ENCODE peak calls at places on chromosomes 2 and 18, in ten cellular contexts. P is tibial nerve; Y is effector memory CD4-positive, alpha-beta T cell; A is CD8-positive, alpha-beta memory T cell; I is upper lobe of right lung; K is aorta; U is AG04450; L is transverse colon; O is heart left ventricle; C is psoas muscle. Z is an unnamed sample. For H3K9me3, the result is how much of the 10 kb centered on the place peaks cover.

GRCh38 chr2:42951263-42951938 is 159.0 kb upstream of the HAAO start:
- DNase-seq in L (no peak), A (no peak), U (no peak), I (no peak), K (no peak), O (peak), Y (no peak), C (peak), P (peak), Z (no peak)

GRCh38 chr18:73901589-73901988 is 246.0 kb downstream of the FBXO15 start:
- DNase-seq in A (no peak), Y (no peak), U (no peak), K (no peak), C (no peak), L (no peak), P (no peak), O (no peak), I (no peak), Z (no peak)

GRCh38 chr18:9094307-9095226 is 7.9 kb upstream of the NDUFV2 start:
- DNase-seq in U (peak), K (no peak), O (no peak), I (no peak), Y (no peak), A (no peak), L (no peak), C (no peak), P (no peak), Z (no peak)

GRCh38 chr2:727071-727470 is 49.9 kb upstream of the TMEM18 start:
- DNase-seq in P (no peak), L (no peak), A (no peak), K (no peak), U (no peak), O (no peak), C (no peak), I (no peak), Y (no peak), Z (no peak)

GRCh38 chr2:151826737-151827157 is 1.5 kb downstream of the ARL5A start:
- DNase-seq in U (no peak), O (no peak), P (peak), K (no peak), A (no peak), L (no peak), Y (no peak), I (no peak), C (no peak), Z (no peak)

GRCh38 chr2:112092286-112093041 is 37.4 kb downstream of the TMEM87B start:
- DNase-seq in L (no peak), Y (no peak), P (no peak), C (no peak), A (no peak), K (no peak), O (no peak), U (peak), I (no peak), Z (no peak)

GRCh38 chr2:33291278-33292013 is 185.0 kb upstream of the RASGRP3 start:
- DNase-seq in I (no peak), C (no peak), P (no peak), U (peak), A (no peak), O (no peak), L (no peak), Y (no peak), K (no peak), Z (no peak)

GRCh38 chr18:77401173-77401572 is 151.5 kb downstream of the GALR1 start:
- DNase-seq in O (no peak), C (no peak), I (no peak), K (no peak), L (no peak), U (no peak), A (no peak), P (no peak), Y (no peak), Z (no peak)

GRCh38 chr18:24063121-24063731 is 48.7 kb downstream of the TTC39C start:
- DNase-seq in O (no peak), U (peak), K (no peak), L (no peak), Y (no peak), I (no peak), C (no peak), A (no peak), P (no peak), Z (no peak)

GRCh38 chr2:60926751-60927568 is 45.6 kb downstream of the REL start:
- DNase-seq in K (no peak), U (peak), I (no peak), A (no peak), C (no peak), P (no peak), Y (no peak), L (no peak), O (no peak), Z (no peak)

GRCh38 chr2:43062058-43062457 is 164.3 kb downstream of the ZFP36L2 start:
- DNase-seq in I (no peak), A (no peak), P (no peak), C (no peak), O (no peak), Y (no peak), K (no peak), U (no peak), L (no peak), Z (no peak)

GRCh38 chr2:60555066-60555793 is 1.8 kb upstream of the BCL11A start:
- DNase-seq in O (peak), P (no peak), L (peak), A (peak), C (peak), I (peak), K (peak), Y (peak), U (peak), Z (peak)

GRCh38 chr2:188291617-188292445 is at the start of gene GULP1:
- DNase-seq in C (peak), A (no peak), I (peak), K (peak), P (peak), U (no peak), Y (no peak), L (peak), O (peak), Z (no peak)

GRCh38 chr2:68722712-68723111 is 11.9 kb upstream of the ARHGAP25 start:
- DNase-seq in U (no peak), P (no peak), I (no peak), A (no peak), C (no peak), K (no peak), O (no peak), Y (no peak), L (no peak), Z (no peak)

GRCh38 chr2:175003875-175004729 is 1.1 kb downstream of the CHN1 start:
- DNase-seq in C (no peak), U (no peak), Y (no peak), L (no peak), O (no peak), K (no peak), P (no peak), I (no peak), A (no peak), Z (no peak)

GRCh38 chr2:36459725-36460137 is 104.2 kb downstream of the CRIM1 start:
- DNase-seq in O (peak), K (no peak), A (no peak), L (peak), C (no peak), U (no peak), P (no peak), I (no peak), Y (no peak), Z (no peak)

GRCh38 chr2:27713201-27713600 is 49.5 kb downstream of the SLC4A1AP start:
- DNase-seq in K (no peak), P (no peak), L (no peak), A (no peak), O (no peak), Y (no peak), C (no peak), U (no peak), I (no peak), Z (no peak)

GRCh38 chr2:20615466-20616241 is 35.2 kb downstream of the HS1BP3 start:
- DNase-seq in L (no peak), A (no peak), C (peak), P (no peak), Y (no peak), K (peak), I (peak), U (no peak), O (peak), Z (no peak)

GRCh38 chr2:47288864-47289263 is 114.1 kb upstream of the MSH2 start:
- DNase-seq in Y (no peak), A (no peak), K (no peak), P (no peak), C (no peak), U (peak), O (no peak), L (no peak), I (no peak), Z (no peak)

GRCh38 chr2:40004336-40004735 is 225.3 kb upstream of the THUMPD2 start:
- DNase-seq in O (no peak), P (no peak), K (no peak), L (no peak), A (no peak), C (no peak), I (no peak), Y (no peak), U (no peak), Z (no peak)

GRCh38 chr2:10369269-10370255 is 66.9 kb downstream of the HPCAL1 start:
- DNase-seq in O (no peak), Y (no peak), I (peak), C (no peak), A (no peak), L (peak), U (no peak), P (no peak), K (no peak), Z (no peak)

GRCh38 chr2:97936199-97936598 is 59.5 kb downstream of the TMEM131 start:
- DNase-seq in C (peak), Y (no peak), P (no peak), K (no peak), U (no peak), O (no peak), I (no peak), L (peak), A (no peak), Z (no peak)

GRCh38 chr2:109403841-109404201 is 209.9 kb downstream of the SEPTIN10 start:
- DNase-seq in C (no peak), P (no peak), A (no peak), U (no peak), K (no peak), L (no peak), I (no peak), Y (no peak), O (no peak), Z (no peak)

GRCh38 chr2:157328133-157328532 is 2.5 kb upstream of the ERMN start:
- DNase-seq in U (no peak), L (no peak), O (no peak), K (no peak), P (no peak), A (no peak), Y (no peak), C (no peak), I (no peak), Z (no peak)

GRCh38 chr2:9830685-9831410 is 12.4 kb upstream of the TAF1B start:
- DNase-seq in U (no peak), O (no peak), P (no peak), I (no peak), L (peak), A (no peak), Y (no peak), C (no peak), K (no peak), Z (no peak)

GRCh38 chr2:12678189-12678588 is 38.5 kb upstream of the TRIB2 start:
- DNase-seq in C (no peak), L (no peak), I (no peak), K (no peak), U (no peak), O (no peak), Y (no peak), P (no peak), A (no peak), Z (no peak)

GRCh38 chr2:201797175-201797840 is 9.0 kb upstream of the CDK15 start:
- DNase-seq in I (no peak), A (no peak), C (no peak), K (no peak), U (no peak), L (no peak), Y (no peak), O (no peak), P (no peak), Z (no peak)

GRCh38 chr18:79949571-79950439 is 1.6 kb downstream of the SLC66A2 start:
- DNase-seq in C (peak), I (no peak), Y (no peak), O (peak), U (no peak), K (peak), A (no peak), P (peak), L (peak), Z (no peak)

GRCh38 chr2:237440819-237441281 is 26.9 kb upstream of the COL6A3 start:
- DNase-seq in A (no peak), I (no peak), P (no peak), K (no peak), Y (no peak), U (no peak), L (no peak), O (no peak), C (no peak), Z (no peak)

GRCh38 chr18:35344736-35345459 is 678 bp upstream of the ZNF24 start:
- DNase-seq in A (no peak), C (no peak), U (no peak), Y (no peak), K (no peak), L (no peak), O (no peak), I (no peak), P (no peak), Z (no peak)

GRCh38 chr2:237603718-237604362 is 13.3 kb upstream of the RAB17 start:
- DNase-seq in C (no peak), L (peak), U (peak), P (peak), I (no peak), A (peak), Y (peak), K (peak), O (peak), Z (no peak)

GRCh38 chr2:165466386-165466785 is 3.1 kb upstream of the CSRNP3 start:
- DNase-seq in L (no peak), P (no peak), C (no peak), O (no peak), Y (no peak), A (no peak), K (no peak), U (no peak), I (no peak), Z (no peak)

GRCh38 chr18:67282796-67283195 is 233.7 kb downstream of the DSEL start:
- DNase-seq in U (no peak), A (no peak), O (no peak), L (no peak), K (no peak), Y (no peak), I (no peak), P (no peak), C (no peak), Z (no peak)

GRCh38 chr2:239811806-239812560 is 213.2 kb downstream of the NDUFA10 start:
- DNase-seq in P (no peak), L (no peak), O (no peak), C (no peak), A (no peak), K (no peak), U (no peak), Y (no peak), I (peak), Z (no peak)

GRCh38 chr2:237500681-237501424 is 13.8 kb downstream of the MLPH start:
- DNase-seq in L (no peak), P (no peak), I (peak), K (no peak), O (no peak), U (peak), A (no peak), C (peak), Y (no peak), Z (no peak)

DNA sequence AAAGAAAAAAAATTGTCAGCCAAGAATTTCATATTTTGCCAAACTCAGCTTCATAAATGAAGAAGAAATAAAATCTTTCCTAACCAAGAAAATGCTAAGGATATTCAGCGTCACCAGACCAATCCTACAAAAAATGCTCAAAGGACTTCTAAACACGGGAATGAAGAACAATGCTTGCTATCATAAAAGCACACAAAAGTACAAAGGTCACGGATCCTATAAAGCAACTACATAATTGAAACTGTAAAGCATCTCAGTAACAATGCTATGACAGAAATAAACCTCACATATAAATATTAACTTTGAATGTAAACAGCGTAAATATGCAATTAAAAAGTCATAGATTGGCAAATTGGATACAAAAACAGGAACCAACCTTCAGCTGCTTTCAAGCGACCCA is 1314.6 kb upstream of the GYPC start:
- DNase-seq in O (no peak), I (no peak), Y (no peak), A (no peak), L (no peak), U (no peak), K (no peak), C (no peak), P (no peak), Z (no peak)
- H3K9me3 ChIP-seq in O (under half), I (under half), Y (under half), A (under half), L (under half), U (under half), K (under half), C (under half), P (under half), Z (under half)

GRCh38 chr2:51243892-51244570 is 212.1 kb upstream of the NRXN1 start:
- DNase-seq in O (no peak), K (no peak), I (no peak), A (no peak), L (no peak), U (no peak), C (no peak), Y (no peak), P (no peak), Z (no peak)
- H3K9me3 ChIP-seq in O (under half), K (under half), I (under half), A (under half), L (under half), U (under half), C (under half), Y (under half), P (under half), Z (under half)

DNA sequence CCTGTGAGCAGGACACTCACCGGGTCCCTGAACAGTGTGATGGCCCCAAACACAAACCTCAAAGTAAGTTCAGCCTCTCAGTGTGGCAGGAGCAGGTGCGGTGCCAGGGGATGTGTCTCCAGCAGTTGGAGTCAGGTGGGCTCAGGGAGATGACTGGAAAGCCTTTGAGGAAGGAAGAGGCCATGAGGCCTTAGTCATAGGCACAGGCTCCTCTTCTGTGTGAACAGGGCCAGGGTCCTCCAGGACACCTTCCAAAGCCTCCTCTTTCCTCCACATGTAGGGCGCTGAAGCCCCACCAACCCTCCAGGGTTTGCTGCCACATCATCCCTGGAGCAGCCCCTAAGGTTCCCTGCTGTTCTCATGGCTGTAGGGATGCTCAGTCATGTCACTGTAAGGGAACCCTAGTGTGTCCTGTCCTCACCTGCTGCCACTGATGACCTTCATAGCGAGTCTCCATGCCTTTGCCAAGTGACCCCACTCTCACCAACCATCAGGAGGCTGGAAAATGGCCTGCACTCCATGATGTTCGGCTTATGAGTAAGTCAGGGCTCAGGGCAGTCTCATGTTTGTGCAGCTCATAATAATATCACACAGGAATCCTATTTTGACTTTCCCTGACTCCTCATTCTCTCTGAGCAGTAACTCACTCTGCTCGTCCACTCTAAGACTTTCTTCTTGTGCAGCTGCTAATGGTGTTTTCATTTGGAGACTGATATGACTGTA is 1152.9 kb downstream of the RPIA start:
- DNase-seq in L (no peak), A (no peak), K (no peak), U (no peak), Y (no peak), O (no peak), P (no peak), I (no peak), C (peak), Z (no peak)
- H3K9me3 ChIP-seq in L (under half), A (under half), K (under half), U (under half), Y (under half), O (under half), P (under half), I (under half), C (under half), Z (under half)

GRCh38 chr2:102144128-102144527 is 1.6 kb downstream of the IL1R1 start:
- DNase-seq in K (no peak), C (no peak), Y (no peak), I (no peak), A (no peak), P (no peak), U (no peak), O (no peak), L (no peak), Z (no peak)
- H3K9me3 ChIP-seq in K (under half), C (under half), Y (under half), I (under half), A (under half), P (under half), U (under half), O (under half), L (under half), Z (under half)

GRCh38 chr2:168207861-168208260 is 39.5 kb downstream of the STK39 start:
- DNase-seq in U (no peak), P (no peak), I (no peak), K (no peak), C (no peak), L (no peak), O (no peak), A (no peak), Y (no peak), Z (no peak)
- H3K9me3 ChIP-seq in U (under half), P (under half), I (under half), K (under half), C (under half), L (under half), O (under half), A (under half), Y (under half), Z (under half)

GRCh38 chr2:52289776-52290175 is 1257.8 kb upstream of the NRXN1 start:
- DNase-seq in K (no peak), C (no peak), A (no peak), P (no peak), L (no peak), Y (no peak), U (no peak), O (no peak), I (no peak), Z (no peak)
- H3K9me3 ChIP-seq in K (under half), C (under half), A (under half), P (under half), L (under half), Y (under half), U (under half), O (under half), I (under half), Z (under half)

DNA sequence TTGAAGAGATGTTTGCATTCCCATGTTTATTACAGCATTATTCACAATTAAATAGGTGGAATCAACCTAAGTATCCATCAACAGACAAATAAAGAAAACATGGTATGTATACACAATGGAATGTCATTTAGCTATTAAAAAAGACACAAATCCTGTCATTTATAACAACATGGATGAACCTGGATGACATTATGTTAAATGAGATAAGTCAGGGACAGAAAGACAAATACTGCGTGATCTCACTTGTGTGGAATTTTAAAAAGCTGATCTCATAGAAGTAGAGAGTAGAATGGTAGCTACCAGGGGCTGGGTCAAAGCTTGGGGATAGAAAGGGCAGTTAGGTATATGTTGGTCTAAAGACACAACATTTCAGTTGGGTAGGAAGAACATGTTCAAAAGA is 376.3 kb downstream of the EPHA4 start:
- DNase-seq in P (no peak), C (no peak), K (no peak), A (no peak), L (no peak), O (no peak), U (no peak), I (no peak), Y (no peak), Z (no peak)
- H3K9me3 ChIP-seq in P (under half), C (under half), K (under half), A (under half), L (under half), O (under half), U (under half), I (under half), Y (under half), Z (under half)

DNA sequence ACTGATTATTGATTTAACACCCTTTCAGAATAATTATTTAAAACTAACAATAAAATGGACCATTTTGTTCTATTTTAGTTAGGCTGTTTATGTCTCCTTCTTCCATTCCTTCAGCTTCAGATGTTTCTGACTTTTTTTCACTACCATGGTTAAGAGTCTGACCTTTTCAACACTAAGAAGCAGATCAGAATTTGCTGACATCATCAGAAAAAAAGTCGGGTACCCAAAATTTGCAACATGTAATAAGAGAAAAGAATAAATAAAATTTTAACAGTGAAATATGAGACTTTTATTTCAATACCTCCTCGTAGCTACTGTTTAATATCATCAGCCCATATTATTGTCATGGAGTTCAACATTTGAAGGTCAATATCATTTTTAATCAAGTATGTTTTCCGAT is 1158.3 kb downstream of the RPIA start:
- DNase-seq in P (no peak), C (no peak), Y (no peak), K (no peak), I (no peak), O (no peak), A (no peak), U (no peak), L (no peak), Z (no peak)
- H3K9me3 ChIP-seq in P (under half), C (under half), Y (under half), K (under half), I (under half), O (under half), A (under half), U (under half), L (under half), Z (under half)

Z was measured in T-helper 17 cell.